ENCODE peak calls at places on chromosomes 13 and 19, in ten cellular contexts. L is C1 segment of cervical spinal cord; V is T1000; S is stimulated activated CD8-positive, alpha-beta memory T cell treated with anti-CD3 and anti-CD28 coated beads, Interleukin-15, amount 100 ng/mL, for 48 hours; Z is anterior cingulate cortex; D is amygdala; O is left kidney; X is germinal center; I is substantia nigra; Q is NCI-H1930. Y is an unnamed sample.

GRCh38 chr13:110950819-110951570 is 36.1 kb upstream of the ANKRD10 start:
- DNase-seq in L (no peak), V (no peak), S (no peak), Z (no peak), D (no peak), O (no peak), X (no peak), I (no peak), Q (no peak), Y (no peak)

GRCh38 chr19:47232422-47233211 is 1.6 kb upstream of the BBC3 start:
- DNase-seq in L (no peak), V (peak), S (no peak), Z (no peak), D (no peak), O (no peak), X (no peak), I (no peak), Q (no peak), Y (peak)

GRCh38 chr19:54201980-54202379 is 1.3 kb downstream of the RPS9 start:
- DNase-seq in L (no peak), V (no peak), S (no peak), Z (no peak), D (no peak), O (no peak), X (no peak), I (no peak), Q (no peak), Y (no peak)

GRCh38 chr13:26629260-26629659 is 71.8 kb downstream of the WASF3 start:
- DNase-seq in L (no peak), V (no peak), S (no peak), Z (no peak), D (no peak), O (peak), X (no peak), I (no peak), Q (no peak), Y (no peak)

GRCh38 chr13:38399540-38399939 is 49.9 kb downstream of the UFM1 start:
- DNase-seq in L (no peak), V (no peak), S (no peak), Z (no peak), D (no peak), O (peak), X (no peak), I (no peak), Q (no peak), Y (no peak)

GRCh38 chr19:12478234-12478941 is 6.2 kb downstream of the ZNF709 start:
- DNase-seq in L (no peak), V (no peak), S (no peak), Z (no peak), D (no peak), O (peak), X (no peak), I (no peak), Q (no peak), Y (no peak)

GRCh38 chr19:20247016-20247683 is 80.1 kb downstream of the ZNF486 start:
- DNase-seq in L (no peak), V (no peak), S (no peak), Z (no peak), D (peak), O (peak), X (peak), I (no peak), Q (no peak), Y (no peak)

GRCh38 chr13:110574161-110574560 is 12.6 kb upstream of the RAB20 start:
- DNase-seq in L (no peak), V (no peak), S (no peak), Z (no peak), D (no peak), O (peak), X (no peak), I (no peak), Q (no peak), Y (no peak)

GRCh38 chr13:27182844-27183497 is 11.4 kb upstream of the USP12 start:
- DNase-seq in L (no peak), V (peak), S (no peak), Z (no peak), D (no peak), O (no peak), X (no peak), I (no peak), Q (no peak), Y (no peak)

GRCh38 chr19:2770055-2771013 is 12.7 kb downstream of the SGTA start:
- DNase-seq in L (no peak), V (no peak), S (no peak), Z (no peak), D (no peak), O (peak), X (no peak), I (no peak), Q (no peak), Y (no peak)

GRCh38 chr19:47813304-47813994 is 8.3 kb upstream of the CRX start:
- DNase-seq in L (no peak), V (no peak), S (peak), Z (no peak), D (peak), O (peak), X (peak), I (no peak), Q (peak), Y (peak)

GRCh38 chr13:36329355-36329754 is 16.8 kb downstream of the SPART start:
- DNase-seq in L (no peak), V (no peak), S (no peak), Z (no peak), D (no peak), O (no peak), X (no peak), I (no peak), Q (no peak), Y (no peak)

GRCh38 chr19:19552811-19553210 is 14.7 kb downstream of the CILP2 start:
- DNase-seq in L (no peak), V (no peak), S (no peak), Z (no peak), D (no peak), O (peak), X (peak), I (no peak), Q (no peak), Y (no peak)

GRCh38 chr19:49214701-49215100 is 57.1 kb downstream of the TRPM4 start:
- DNase-seq in L (no peak), V (no peak), S (no peak), Z (no peak), D (no peak), O (no peak), X (peak), I (no peak), Q (no peak), Y (no peak)

GRCh38 chr13:100399455-100399854 is 189.1 kb downstream of the GGACT start:
- DNase-seq in L (no peak), V (no peak), S (no peak), Z (no peak), D (no peak), O (no peak), X (no peak), I (no peak), Q (peak), Y (no peak)

GRCh38 chr13:48504606-48505369 is 28.1 kb downstream of the RCBTB2 start:
- DNase-seq in L (no peak), V (no peak), S (no peak), Z (no peak), D (no peak), O (no peak), X (no peak), I (no peak), Q (no peak), Y (no peak)

GRCh38 chr13:98930014-98930625 is 47.7 kb downstream of the DOCK9 start:
- DNase-seq in L (no peak), V (no peak), S (no peak), Z (no peak), D (peak), O (peak), X (no peak), I (no peak), Q (no peak), Y (no peak)

GRCh38 chr19:15529774-15530372 is 21.5 kb downstream of the CYP4F22 start:
- DNase-seq in L (no peak), V (no peak), S (no peak), Z (no peak), D (no peak), O (no peak), X (no peak), I (no peak), Q (no peak), Y (no peak)

GRCh38 chr19:1130801-1131717 is 27.3 kb downstream of the GPX4 start:
- DNase-seq in L (no peak), V (no peak), S (no peak), Z (no peak), D (no peak), O (peak), X (peak), I (no peak), Q (no peak), Y (no peak)

GRCh38 chr13:99376924-99377323 is 69.7 kb upstream of the GPR183 start:
- DNase-seq in L (no peak), V (no peak), S (no peak), Z (no peak), D (no peak), O (no peak), X (no peak), I (no peak), Q (no peak), Y (no peak)

GRCh38 chr19:33698576-33699435 is 77.1 kb downstream of the CHST8 start:
- DNase-seq in L (no peak), V (no peak), S (no peak), Z (no peak), D (no peak), O (no peak), X (no peak), I (no peak), Q (no peak), Y (no peak)

GRCh38 chr13:41049480-41049879 is 11.8 kb upstream of the WBP4 start:
- DNase-seq in L (no peak), V (no peak), S (no peak), Z (no peak), D (no peak), O (no peak), X (no peak), I (no peak), Q (no peak), Y (peak)

GRCh38 chr19:3071764-3072163 is 9.5 kb upstream of the TLE5 start:
- DNase-seq in L (no peak), V (no peak), S (no peak), Z (no peak), D (no peak), O (no peak), X (no peak), I (no peak), Q (no peak), Y (no peak)

GRCh38 chr13:34867590-34867989 is 74.5 kb upstream of the NBEA start:
- DNase-seq in L (no peak), V (no peak), S (no peak), Z (no peak), D (no peak), O (no peak), X (no peak), I (no peak), Q (no peak), Y (peak)

GRCh38 chr19:20964798-20965197 is 41.7 kb downstream of the ZNF85 start:
- DNase-seq in L (no peak), V (no peak), S (no peak), Z (no peak), D (no peak), O (peak), X (no peak), I (no peak), Q (no peak), Y (no peak)

GRCh38 chr19:40305403-40305802 is 20.3 kb upstream of the AKT2 start:
- DNase-seq in L (no peak), V (peak), S (peak), Z (peak), D (peak), O (peak), X (peak), I (peak), Q (peak), Y (peak)

GRCh38 chr13:44141213-44141724 is 232.4 kb upstream of the SERP2 start:
- DNase-seq in L (no peak), V (no peak), S (no peak), Z (no peak), D (no peak), O (peak), X (peak), I (no peak), Q (no peak), Y (no peak)

GRCh38 chr13:25345555-25345954 is 26.2 kb upstream of the ATP8A2 start:
- DNase-seq in L (no peak), V (no peak), S (no peak), Z (no peak), D (no peak), O (no peak), X (no peak), I (no peak), Q (no peak), Y (no peak)

GRCh38 chr13:65336916-65337315 is 1893.2 kb downstream of the PCDH9 start:
- DNase-seq in L (no peak), V (peak), S (no peak), Z (no peak), D (no peak), O (no peak), X (no peak), I (no peak), Q (no peak), Y (no peak)

GRCh38 chr19:49847731-49848696 is 2.9 kb upstream of the PTOV1 start:
- DNase-seq in L (no peak), V (peak), S (no peak), Z (no peak), D (no peak), O (no peak), X (no peak), I (no peak), Q (no peak), Y (peak)

GRCh38 chr13:74367193-74367592 is 233.0 kb upstream of the KLF12 start:
- DNase-seq in L (no peak), V (no peak), S (no peak), Z (no peak), D (no peak), O (no peak), X (no peak), I (no peak), Q (no peak), Y (no peak)

GRCh38 chr13:101967216-101967615 is 434.6 kb downstream of the FGF14 start:
- DNase-seq in L (no peak), V (no peak), S (no peak), Z (no peak), D (no peak), O (no peak), X (no peak), I (no peak), Q (no peak), Y (no peak)

GRCh38 chr19:46551175-46551574 is 50.0 kb upstream of the CALM3 start:
- DNase-seq in L (no peak), V (no peak), S (no peak), Z (no peak), D (no peak), O (no peak), X (no peak), I (no peak), Q (no peak), Y (no peak)

GRCh38 chr19:511101-511841 is 4.0 kb downstream of the TPGS1 start:
- DNase-seq in L (no peak), V (no peak), S (peak), Z (peak), D (no peak), O (peak), X (peak), I (no peak), Q (peak), Y (no peak)

GRCh38 chr19:40465025-40465780 is at the start of gene BLVRB:
- DNase-seq in L (no peak), V (no peak), S (no peak), Z (no peak), D (no peak), O (peak), X (no peak), I (no peak), Q (no peak), Y (peak)

GRCh38 chr19:5299137-5299536 is 41.5 kb downstream of the PTPRS start:
- DNase-seq in L (no peak), V (no peak), S (no peak), Z (no peak), D (no peak), O (no peak), X (no peak), I (no peak), Q (no peak), Y (no peak)

GRCh38 chr13:77002590-77003190 is 10.8 kb downstream of the CLN5 start:
- DNase-seq in L (no peak), V (no peak), S (no peak), Z (no peak), D (no peak), O (peak), X (no peak), I (no peak), Q (no peak), Y (no peak)

GRCh38 chr13:62682788-62683187 is 1267.1 kb upstream of the PCDH20 start:
- DNase-seq in L (no peak), V (no peak), S (no peak), Z (no peak), D (no peak), O (no peak), X (no peak), I (no peak), Q (no peak), Y (no peak)

Y was measured in NCI-H226.